ENCODE peak calls at places on chromosomes 4 and X, in seven cellular contexts. S, V, X, C, O, J and Q are unnamed samples.

GRCh38 chrX:7218321-7219152 is 70.6 kb upstream of the PUDP start:
- DNase-seq in X (no peak), C (no peak), J (no peak), O (no peak), S (no peak), V (no peak), Q (no peak)

GRCh38 chr4:96599752-96600151 is 759.9 kb downstream of the PDHA2 start:
- DNase-seq in J (no peak), O (no peak), S (no peak), C (no peak), X (no peak), V (no peak), Q (no peak)

GRCh38 chrX:281166-281999 is at the start of gene PLCXD1:
- DNase-seq in S (peak), V (no peak), X (peak), J (peak), C (peak), O (no peak), Q (no peak)

GRCh38 chr4:32624943-32625603 is 1904.9 kb downstream of the PCDH7 start:
- DNase-seq in X (no peak), J (no peak), C (no peak), V (no peak), O (no peak), S (no peak), Q (peak)

GRCh38 chrX:44980403-44980802 is 107.4 kb downstream of the KDM6A start:
- DNase-seq in S (no peak), O (no peak), J (no peak), X (no peak), V (no peak), C (no peak), Q (no peak)

GRCh38 chr4:8164687-8165086 is 6.1 kb upstream of the ABLIM2 start:
- DNase-seq in O (no peak), C (no peak), J (no peak), V (no peak), S (no peak), X (no peak), Q (no peak)

GRCh38 chr4:119559044-119559647 is 69.5 kb downstream of the PDE5A start:
- DNase-seq in S (peak), X (no peak), C (no peak), J (no peak), O (no peak), V (no peak), Q (peak)

GRCh38 chr4:74415602-74416300 is 29.2 kb upstream of the AREG start:
- DNase-seq in X (no peak), S (no peak), J (no peak), V (no peak), C (no peak), O (no peak), Q (no peak)

GRCh38 chr4:109750652-109751244 is 20.9 kb upstream of the PLA2G12A start:
- DNase-seq in C (no peak), J (no peak), O (no peak), S (no peak), V (no peak), X (no peak), Q (no peak)

GRCh38 chrX:119073200-119073905 is 560 bp downstream of the CT47C1 start:
- DNase-seq in S (no peak), V (no peak), X (no peak), C (no peak), J (no peak), O (no peak), Q (no peak)

GRCh38 chr4:48109413-48110263 is 24.4 kb downstream of the TXK start:
- DNase-seq in V (peak), J (no peak), X (no peak), O (no peak), C (no peak), S (peak), Q (peak)

GRCh38 chrX:121562616-121563015 is 515.2 kb downstream of the GLUD2 start:
- DNase-seq in S (no peak), J (no peak), C (no peak), V (no peak), O (no peak), X (no peak), Q (no peak)

GRCh38 chr4:7581477-7581876 is 146.7 kb upstream of the PSAPL1 start:
- DNase-seq in V (peak), X (peak), O (no peak), J (no peak), C (peak), S (peak), Q (no peak)

GRCh38 chr4:186827542-186827887 is 103.9 kb upstream of the FAT1 start:
- DNase-seq in V (no peak), S (no peak), J (no peak), C (no peak), X (no peak), O (no peak), Q (no peak)

GRCh38 chrX:125289209-125289608 is 30.5 kb upstream of the TEX13C start:
- DNase-seq in J (no peak), X (no peak), S (peak), C (no peak), V (no peak), O (no peak), Q (peak)

GRCh38 chr4:117637347-117637746 is 396.9 kb upstream of the NDST3 start:
- DNase-seq in C (no peak), V (no peak), S (no peak), O (no peak), X (no peak), J (no peak), Q (peak)

GRCh38 chr4:174794706-174795105 is 34.3 kb downstream of the GLRA3 start:
- DNase-seq in C (no peak), J (no peak), S (no peak), O (no peak), V (no peak), X (no peak), Q (no peak)

GRCh38 chr4:102438873-102439614 is 62.1 kb upstream of the NFKB1 start:
- DNase-seq in S (peak), J (no peak), V (no peak), C (no peak), X (no peak), O (no peak), Q (peak)

GRCh38 chr4:133152330-133152791 is 3.3 kb downstream of the PCDH10 start:
- DNase-seq in X (no peak), S (peak), O (no peak), J (no peak), C (peak), V (no peak), Q (no peak)

GRCh38 chrX:96985046-96985445 is 101.3 kb downstream of the RPA4 start:
- DNase-seq in C (no peak), O (no peak), J (no peak), V (no peak), X (no peak), S (no peak), Q (no peak)

GRCh38 chr4:7747062-7747385 is 192.6 kb downstream of the AFAP1 start:
- DNase-seq in X (no peak), J (peak), S (no peak), C (no peak), O (no peak), V (no peak), Q (no peak)

GRCh38 chr4:25536577-25537325 is 118.9 kb upstream of the SLC34A2 start:
- DNase-seq in C (no peak), V (no peak), J (no peak), O (no peak), X (no peak), S (no peak), Q (no peak)

GRCh38 chr4:139783761-139784484 is 118.3 kb downstream of the MGST2 start:
- DNase-seq in C (peak), X (no peak), O (no peak), V (no peak), S (no peak), J (no peak), Q (no peak)

GRCh38 chr4:159206427-159206871 is 103.6 kb downstream of the RAPGEF2 start:
- DNase-seq in S (peak), C (no peak), O (no peak), J (no peak), X (no peak), V (peak), Q (no peak)

GRCh38 chr4:82500830-82501229 is 61.0 kb downstream of the TMEM150C start:
- DNase-seq in J (no peak), S (no peak), X (no peak), C (peak), O (no peak), V (no peak), Q (no peak)